ENCODE peak calls at places on chromosomes 13 and 19, in seven cellular contexts. One of them, this sample, is unnamed.
A peak's percentile ranks its signal among the peaks of the same experiment; 100 is the strongest.

GRCh38 chr19:2212861-2213711 is 23.0 kb downstream of the PLEKHJ1 start:
- DNase-seq in endodermal cell: no peak
- DNase-seq in activated naive CD4-positive, alpha-beta T cell treated with anti-CD3 and anti-CD28 coated beads for 36 hours: no peak
- DNase-seq in pancreas: no peak
- DNase-seq in mammary epithelial cell: no peak
- DNase-seq in HTR-8/SVneo: no peak
- DNase-seq in stimulated activated naive B cell treated with anti-CD40 and anti-IgM and Interleukin-4, amounts not matched to agents 10 μg/mL and 1 μg/mL and 100 μg/mL, for 72 hours: no peak
- DNase-seq in this sample: no peak

GRCh38 chr13:24360106-24360505 is 50.7 kb downstream of the C1QTNF9 start:
- DNase-seq in activated naive CD4-positive, alpha-beta T cell treated with anti-CD3 and anti-CD28 coated beads for 36 hours: no peak
- DNase-seq in stimulated activated naive B cell treated with anti-CD40 and anti-IgM and Interleukin-4, amounts not matched to agents 10 μg/mL and 1 μg/mL and 100 μg/mL, for 72 hours: no peak
- DNase-seq in endodermal cell: no peak
- DNase-seq in pancreas: no peak
- DNase-seq in mammary epithelial cell: no peak
- DNase-seq in HTR-8/SVneo: no peak
- DNase-seq in this sample: no peak

GRCh38 chr13:24223341-24224231 is 63.1 kb downstream of the SPATA13 start:
- DNase-seq in HTR-8/SVneo: no peak
- DNase-seq in activated naive CD4-positive, alpha-beta T cell treated with anti-CD3 and anti-CD28 coated beads for 36 hours: no peak
- DNase-seq in stimulated activated naive B cell treated with anti-CD40 and anti-IgM and Interleukin-4, amounts not matched to agents 10 μg/mL and 1 μg/mL and 100 μg/mL, for 72 hours: no peak
- DNase-seq in pancreas: peak; percentile 64
- DNase-seq in mammary epithelial cell: no peak
- DNase-seq in endodermal cell: no peak
- DNase-seq in this sample: no peak

GRCh38 chr19:43534811-43535761 is 2.1 kb downstream of the ZNF575 start:
- DNase-seq in pancreas: peak; percentile 81
- DNase-seq in stimulated activated naive B cell treated with anti-CD40 and anti-IgM and Interleukin-4, amounts not matched to agents 10 μg/mL and 1 μg/mL and 100 μg/mL, for 72 hours: peak; percentile 27
- DNase-seq in mammary epithelial cell: no peak
- DNase-seq in HTR-8/SVneo: no peak
- DNase-seq in endodermal cell: peak; percentile 96
- DNase-seq in activated naive CD4-positive, alpha-beta T cell treated with anti-CD3 and anti-CD28 coated beads for 36 hours: peak; percentile 28
- DNase-seq in this sample: peak; percentile 88

GRCh38 chr19:50362030-50362412 is 3.4 kb downstream of the NAPSA start:
- DNase-seq in HTR-8/SVneo: no peak
- DNase-seq in activated naive CD4-positive, alpha-beta T cell treated with anti-CD3 and anti-CD28 coated beads for 36 hours: peak; percentile 49
- DNase-seq in endodermal cell: no peak
- DNase-seq in pancreas: no peak
- DNase-seq in mammary epithelial cell: no peak
- DNase-seq in stimulated activated naive B cell treated with anti-CD40 and anti-IgM and Interleukin-4, amounts not matched to agents 10 μg/mL and 1 μg/mL and 100 μg/mL, for 72 hours: no peak
- DNase-seq in this sample: no peak

GRCh38 chr13:31385534-31385933 is 185.8 kb downstream of the B3GLCT start:
- DNase-seq in mammary epithelial cell: no peak
- DNase-seq in stimulated activated naive B cell treated with anti-CD40 and anti-IgM and Interleukin-4, amounts not matched to agents 10 μg/mL and 1 μg/mL and 100 μg/mL, for 72 hours: no peak
- DNase-seq in pancreas: no peak
- DNase-seq in activated naive CD4-positive, alpha-beta T cell treated with anti-CD3 and anti-CD28 coated beads for 36 hours: no peak
- DNase-seq in endodermal cell: no peak
- DNase-seq in HTR-8/SVneo: no peak
- DNase-seq in this sample: peak; percentile 14

GRCh38 chr13:19862511-19863313 is 737 bp downstream of the ZMYM5 start:
- DNase-seq in endodermal cell: peak; percentile 69
- DNase-seq in HTR-8/SVneo: no peak
- DNase-seq in pancreas: peak; percentile 72
- DNase-seq in stimulated activated naive B cell treated with anti-CD40 and anti-IgM and Interleukin-4, amounts not matched to agents 10 μg/mL and 1 μg/mL and 100 μg/mL, for 72 hours: peak; percentile 35
- DNase-seq in mammary epithelial cell: peak; percentile 46
- DNase-seq in activated naive CD4-positive, alpha-beta T cell treated with anti-CD3 and anti-CD28 coated beads for 36 hours: peak; percentile 54
- DNase-seq in this sample: peak; percentile 71

GRCh38 chr19:45960595-45961235 is 12.9 kb downstream of the NOVA2 start:
- DNase-seq in stimulated activated naive B cell treated with anti-CD40 and anti-IgM and Interleukin-4, amounts not matched to agents 10 μg/mL and 1 μg/mL and 100 μg/mL, for 72 hours: no peak
- DNase-seq in mammary epithelial cell: no peak
- DNase-seq in HTR-8/SVneo: no peak
- DNase-seq in endodermal cell: peak; percentile 89
- DNase-seq in pancreas: no peak
- DNase-seq in activated naive CD4-positive, alpha-beta T cell treated with anti-CD3 and anti-CD28 coated beads for 36 hours: no peak
- DNase-seq in this sample: peak; percentile 67

GRCh38 chr13:59633290-59633689 is 530.4 kb downstream of the DIAPH3 start:
- DNase-seq in endodermal cell: no peak
- DNase-seq in pancreas: no peak
- DNase-seq in mammary epithelial cell: no peak
- DNase-seq in stimulated activated naive B cell treated with anti-CD40 and anti-IgM and Interleukin-4, amounts not matched to agents 10 μg/mL and 1 μg/mL and 100 μg/mL, for 72 hours: no peak
- DNase-seq in HTR-8/SVneo: no peak
- DNase-seq in activated naive CD4-positive, alpha-beta T cell treated with anti-CD3 and anti-CD28 coated beads for 36 hours: no peak
- DNase-seq in this sample: no peak

GRCh38 chr13:73850104-73850898 is 283.9 kb downstream of the KLF12 start:
- DNase-seq in HTR-8/SVneo: no peak
- DNase-seq in stimulated activated naive B cell treated with anti-CD40 and anti-IgM and Interleukin-4, amounts not matched to agents 10 μg/mL and 1 μg/mL and 100 μg/mL, for 72 hours: no peak
- DNase-seq in activated naive CD4-positive, alpha-beta T cell treated with anti-CD3 and anti-CD28 coated beads for 36 hours: no peak
- DNase-seq in endodermal cell: no peak
- DNase-seq in mammary epithelial cell: no peak
- DNase-seq in pancreas: no peak
- DNase-seq in this sample: no peak

GRCh38 chr19:18776288-18776594 is 14.9 kb downstream of the COMP start:
- DNase-seq in activated naive CD4-positive, alpha-beta T cell treated with anti-CD3 and anti-CD28 coated beads for 36 hours: no peak
- DNase-seq in pancreas: no peak
- DNase-seq in HTR-8/SVneo: peak; percentile 76
- DNase-seq in endodermal cell: no peak
- DNase-seq in stimulated activated naive B cell treated with anti-CD40 and anti-IgM and Interleukin-4, amounts not matched to agents 10 μg/mL and 1 μg/mL and 100 μg/mL, for 72 hours: no peak
- DNase-seq in mammary epithelial cell: no peak
- DNase-seq in this sample: peak; percentile 47

GRCh38 chr13:50244913-50245574 is 229.8 kb downstream of the KCNRG start:
- DNase-seq in endodermal cell: no peak
- DNase-seq in mammary epithelial cell: peak; percentile 97
- DNase-seq in pancreas: no peak
- DNase-seq in stimulated activated naive B cell treated with anti-CD40 and anti-IgM and Interleukin-4, amounts not matched to agents 10 μg/mL and 1 μg/mL and 100 μg/mL, for 72 hours: peak; percentile 86
- DNase-seq in HTR-8/SVneo: peak; percentile 43
- DNase-seq in activated naive CD4-positive, alpha-beta T cell treated with anti-CD3 and anti-CD28 coated beads for 36 hours: peak; percentile 84
- DNase-seq in this sample: no peak

GRCh38 chr19:18093439-18094161 is 4.0 kb upstream of the MAST3 start:
- DNase-seq in activated naive CD4-positive, alpha-beta T cell treated with anti-CD3 and anti-CD28 coated beads for 36 hours: no peak
- DNase-seq in mammary epithelial cell: peak; percentile 60
- DNase-seq in stimulated activated naive B cell treated with anti-CD40 and anti-IgM and Interleukin-4, amounts not matched to agents 10 μg/mL and 1 μg/mL and 100 μg/mL, for 72 hours: no peak
- DNase-seq in HTR-8/SVneo: peak; percentile 69
- DNase-seq in pancreas: no peak
- DNase-seq in endodermal cell: peak; percentile 77
- DNase-seq in this sample: peak; percentile 73

GRCh38 chr13:67367385-67367784 is 137.2 kb upstream of the PCDH9 start:
- DNase-seq in endodermal cell: no peak
- DNase-seq in activated naive CD4-positive, alpha-beta T cell treated with anti-CD3 and anti-CD28 coated beads for 36 hours: no peak
- DNase-seq in mammary epithelial cell: no peak
- DNase-seq in stimulated activated naive B cell treated with anti-CD40 and anti-IgM and Interleukin-4, amounts not matched to agents 10 μg/mL and 1 μg/mL and 100 μg/mL, for 72 hours: no peak
- DNase-seq in pancreas: no peak
- DNase-seq in HTR-8/SVneo: no peak
- DNase-seq in this sample: no peak

GRCh38 chr13:105552078-105552477 is 983.4 kb downstream of the EFNB2 start:
- DNase-seq in HTR-8/SVneo: no peak
- DNase-seq in pancreas: no peak
- DNase-seq in mammary epithelial cell: no peak
- DNase-seq in activated naive CD4-positive, alpha-beta T cell treated with anti-CD3 and anti-CD28 coated beads for 36 hours: no peak
- DNase-seq in endodermal cell: no peak
- DNase-seq in stimulated activated naive B cell treated with anti-CD40 and anti-IgM and Interleukin-4, amounts not matched to agents 10 μg/mL and 1 μg/mL and 100 μg/mL, for 72 hours: no peak
- DNase-seq in this sample: no peak